ENCODE peak calls at places on chromosomes 3 and 15, in seven cellular contexts. F is uterus, A is RWPE1, C is A549, U is MCF 10A, N is astrocyte, T is GM20000. J is an unnamed sample.

GRCh38 chr3:37197810-37198371 is 23.5 kb upstream of the LRRFIP2 start:
- DNase-seq in F (no peak), U (peak), T (no peak), A (peak), N (peak), C (no peak), J (peak)

GRCh38 chr3:52090620-52091468 is 34.5 kb upstream of the DUSP7 start:
- DNase-seq in U (no peak), N (no peak), A (no peak), F (no peak), C (no peak), T (no peak), J (no peak)

GRCh38 chr15:92343869-92344643 is 49.6 kb upstream of the ST8SIA2 start:
- DNase-seq in C (no peak), U (no peak), N (no peak), A (no peak), F (no peak), T (no peak), J (no peak)

GRCh38 chr15:25849431-25849921 is 13.7 kb downstream of the ATP10A start:
- DNase-seq in N (peak), F (no peak), U (no peak), A (no peak), C (peak), T (no peak), J (peak)

GRCh38 chr3:4928277-4928789 is 50.9 kb upstream of the BHLHE40 start:
- DNase-seq in A (no peak), C (no peak), N (no peak), U (no peak), T (no peak), F (no peak), J (no peak)

GRCh38 chr3:10383850-10384248 is 62.9 kb upstream of the SEC13 start:
- DNase-seq in A (no peak), F (no peak), T (no peak), C (no peak), N (no peak), U (no peak), J (no peak)

GRCh38 chr15:39785806-39786205 is 3.2 kb upstream of the FSIP1 start:
- DNase-seq in C (no peak), U (no peak), A (no peak), F (no peak), N (no peak), T (no peak), J (no peak)

GRCh38 chr15:26260517-26261133 is 397.5 kb upstream of the ATP10A start:
- DNase-seq in N (no peak), A (no peak), U (no peak), F (no peak), T (no peak), C (peak), J (no peak)

GRCh38 chr15:79689030-79689429 is 207.8 kb downstream of the MTHFS start:
- DNase-seq in U (no peak), C (no peak), N (no peak), T (no peak), F (no peak), A (no peak), J (no peak)

GRCh38 chr3:48519244-48519643 is 15.3 kb upstream of the SHISA5 start:
- DNase-seq in N (no peak), A (no peak), U (no peak), F (no peak), C (no peak), T (no peak), J (no peak)

GRCh38 chr3:79002465-79003372 is 765.1 kb downstream of the ROBO1 start:
- DNase-seq in T (no peak), C (no peak), U (no peak), A (no peak), N (no peak), F (no peak), J (no peak)

GRCh38 chr3:171704002-171704401 is 106.3 kb downstream of the PLD1 start:
- DNase-seq in C (peak), T (peak), N (peak), U (peak), F (no peak), A (peak), J (peak)

GRCh38 chr3:42149537-42150426 is 58.6 kb downstream of the TRAK1 start:
- DNase-seq in F (no peak), A (peak), U (peak), T (no peak), N (no peak), C (peak), J (no peak)

DNA sequence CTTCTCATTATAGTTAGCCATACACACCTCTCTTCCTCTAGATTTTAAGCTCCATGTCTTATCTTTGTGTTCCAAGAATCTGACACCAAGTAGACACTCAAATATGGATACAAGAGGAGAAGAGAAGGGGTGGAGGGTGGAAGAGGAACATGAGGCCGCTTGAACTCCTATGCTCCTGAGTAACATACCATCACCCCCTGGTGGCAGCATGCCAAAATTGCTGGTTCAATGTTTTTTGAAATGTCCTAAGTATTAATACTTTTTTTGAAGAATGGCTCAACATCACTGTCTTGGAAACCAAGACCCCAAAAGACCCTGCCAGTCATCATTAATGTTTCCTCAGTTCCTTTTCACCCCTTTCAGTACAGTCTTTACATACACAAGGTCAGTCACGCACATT is 71.8 kb upstream of the HACD2 start:
- DNase-seq in T (no peak), A (no peak), U (no peak), F (no peak), N (no peak), C (peak), J (no peak)
- TF ChIP-seq CTCF in T (no peak), A (no peak), U (no peak), F (no peak), N (peak), C (peak), J (peak)

DNA sequence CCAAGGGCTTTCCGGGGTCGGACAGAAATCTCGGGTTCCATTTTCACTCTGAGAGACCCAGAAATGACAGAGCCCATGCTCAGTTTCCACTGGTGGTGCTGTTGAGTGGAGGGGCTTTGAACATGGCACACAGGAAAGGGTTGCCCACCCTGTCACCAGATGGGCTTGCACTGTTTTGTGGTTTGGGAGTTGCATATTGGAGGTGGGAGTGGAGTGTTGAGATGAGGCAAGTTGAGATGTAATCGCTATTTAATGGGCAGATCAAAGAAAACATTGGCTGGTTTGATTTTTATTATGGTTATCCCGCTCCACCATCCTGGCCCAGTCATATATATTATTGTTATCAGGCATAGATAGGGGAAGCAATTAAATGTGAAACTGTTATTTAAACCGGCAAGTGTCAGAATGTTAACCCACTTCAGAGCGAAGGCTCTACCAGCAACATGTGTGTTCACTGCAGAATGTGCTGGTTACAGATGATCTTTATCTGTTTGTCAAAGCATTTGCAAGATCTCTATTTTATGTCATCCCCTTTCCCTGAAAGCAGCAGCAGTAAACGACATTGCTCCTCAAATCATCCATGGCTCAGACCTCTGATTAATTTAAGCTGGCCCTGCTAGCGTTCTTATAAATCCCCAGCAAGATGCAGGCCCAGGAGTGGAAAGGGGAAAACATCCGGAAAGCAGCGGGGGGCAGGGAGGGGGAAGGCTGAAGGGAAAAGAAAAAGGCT is 58.3 kb upstream of the TSEN2 start:
- DNase-seq in C (no peak), T (no peak), F (no peak), A (no peak), N (no peak), U (no peak), J (no peak)
- TF ChIP-seq CTCF in C (no peak), T (no peak), F (no peak), A (no peak), N (no peak), U (no peak), J (no peak)

GRCh38 chr3:65174713-65175112 is 486.9 kb upstream of the ADAMTS9 start:
- DNase-seq in F (no peak), N (no peak), C (no peak), A (no peak), T (no peak), U (no peak), J (no peak)

GRCh38 chr3:65166531-65166930 is 478.7 kb upstream of the ADAMTS9 start:
- DNase-seq in C (no peak), T (no peak), A (no peak), N (no peak), F (no peak), U (no peak), J (no peak)

GRCh38 chr3:65173841-65174240 is 486.0 kb upstream of the ADAMTS9 start:
- DNase-seq in U (peak), A (no peak), C (no peak), F (no peak), T (no peak), N (no peak), J (no peak)

GRCh38 chr3:65168547-65168946 is 480.7 kb upstream of the ADAMTS9 start:
- DNase-seq in T (no peak), N (no peak), C (no peak), F (no peak), A (no peak), U (no peak), J (no peak)

GRCh38 chr3:65170357-65171090 is 482.7 kb upstream of the ADAMTS9 start:
- DNase-seq in C (peak), U (peak), N (peak), A (no peak), F (peak), T (no peak), J (peak)
- TF ChIP-seq CTCF in C (no peak), U (peak), N (peak), A (no peak), F (peak), T (no peak), J (peak)

GRCh38 chr3:143348486-143349327 is 229.1 kb downstream of the CHST2 start:
- DNase-seq in A (no peak), N (no peak), U (no peak), F (no peak), T (peak), C (no peak), J (no peak)
- TF ChIP-seq CTCF in A (no peak), N (no peak), U (no peak), F (no peak), T (no peak), C (no peak), J (no peak)

DNA sequence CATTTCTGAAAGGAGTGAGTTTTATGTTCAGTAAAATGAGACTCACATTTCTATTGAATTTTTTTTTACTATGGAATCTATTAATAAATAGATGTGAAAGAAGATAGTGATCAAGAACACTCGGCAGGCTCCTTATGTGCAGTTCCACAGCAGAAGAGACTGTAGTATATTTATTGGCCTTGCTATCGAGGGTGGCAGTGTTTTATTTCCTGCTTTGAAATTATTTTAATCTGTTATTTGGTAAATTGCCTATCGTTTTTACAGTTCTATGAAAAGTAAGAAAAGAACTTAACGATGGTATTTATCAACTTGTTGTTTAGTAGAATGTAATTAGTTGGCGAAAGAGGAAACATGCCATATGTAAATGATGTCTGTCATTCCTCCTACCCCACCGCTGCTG is 238.3 kb downstream of the NLGN1 start:
- DNase-seq in F (no peak), U (no peak), C (no peak), A (no peak), T (no peak), N (no peak), J (no peak)
- TF ChIP-seq CTCF in F (no peak), U (no peak), C (no peak), A (no peak), T (no peak), N (no peak), J (no peak)

GRCh38 chr3:140552898-140553297 is 125.0 kb upstream of the TRIM42 start:
- DNase-seq in N (peak), T (no peak), A (peak), F (no peak), U (peak), C (no peak), J (no peak)

GRCh38 chr3:140557476-140557875 is 120.4 kb upstream of the TRIM42 start:
- DNase-seq in T (no peak), N (no peak), F (no peak), U (no peak), C (no peak), A (no peak), J (no peak)

GRCh38 chr3:140555666-140556065 is 122.2 kb upstream of the TRIM42 start:
- DNase-seq in T (no peak), C (no peak), F (no peak), N (no peak), U (no peak), A (no peak), J (no peak)

GRCh38 chr3:140553591-140553990 is 124.3 kb upstream of the TRIM42 start:
- DNase-seq in F (no peak), T (no peak), A (no peak), U (no peak), N (no peak), C (no peak), J (no peak)

DNA sequence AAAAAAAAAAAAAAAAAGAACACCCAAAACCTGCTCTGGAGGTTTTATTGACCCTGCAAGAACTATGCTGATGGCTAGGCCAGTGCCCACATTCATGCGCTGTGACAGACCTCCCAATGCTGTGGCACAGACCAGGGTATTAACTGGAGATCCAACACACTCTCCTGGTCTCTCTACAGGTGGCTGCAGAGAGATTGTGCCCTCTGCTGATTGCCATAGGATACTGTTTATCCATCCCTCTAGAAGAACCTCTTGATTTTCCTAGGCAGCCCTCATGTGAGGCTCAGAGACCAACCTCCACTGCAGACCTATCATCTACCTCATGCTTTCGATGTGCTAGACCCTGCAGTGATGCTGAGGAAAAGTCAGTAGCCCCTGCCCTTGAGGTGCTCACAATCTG is 125.5 kb upstream of the TRIM42 start:
- DNase-seq in T (no peak), A (peak), N (no peak), U (peak), F (no peak), C (no peak), J (no peak)
- TF ChIP-seq CTCF in T (no peak), A (no peak), N (no peak), U (no peak), F (no peak), C (no peak), J (no peak)

GRCh38 chr15:85540085-85540797 is 159.8 kb downstream of the AKAP13 start:
- DNase-seq in T (no peak), N (no peak), F (no peak), U (no peak), A (no peak), C (no peak), J (no peak)
- TF ChIP-seq CTCF in T (no peak), N (no peak), F (no peak), U (no peak), A (no peak), C (no peak), J (no peak)

GRCh38 chr15:51283026-51283425 is 55.4 kb downstream of the CYP19A1 start:
- DNase-seq in T (no peak), C (no peak), U (peak), F (no peak), N (no peak), A (no peak), J (no peak)
- TF ChIP-seq CTCF in T (no peak), C (no peak), U (peak), F (no peak), N (no peak), A (no peak), J (no peak)

GRCh38 chr3:157544501-157545139 is 41.4 kb upstream of the VEPH1 start:
- DNase-seq in C (peak), A (no peak), T (no peak), N (peak), F (no peak), U (no peak), J (no peak)
- TF ChIP-seq CTCF in C (no peak), A (no peak), T (no peak), N (no peak), F (no peak), U (no peak), J (no peak)

J was measured in HFFc6.